ENCODE peak calls at places on chromosome 12, in seven cellular contexts. E, P, B, N, Z, W and O are unnamed samples.

GRCh38 chr12:99232324-99232723 is 415.2 kb upstream of the GARIN6 start:
- DNase-seq in W (no peak), N (no peak), Z (no peak), E (no peak), P (no peak), B (no peak), O (no peak)

GRCh38 chr12:131830335-131831020 is 2.3 kb downstream of the MMP17 start:
- DNase-seq in P (peak), W (no peak), Z (peak), E (peak), B (no peak), N (peak), O (peak)

GRCh38 chr12:27572486-27573255 is 48.7 kb downstream of the PPFIBP1 start:
- DNase-seq in N (no peak), P (no peak), W (no peak), B (no peak), Z (no peak), E (no peak), O (peak)

GRCh38 chr12:52232916-52233461 is at the start of gene KRT7:
- DNase-seq in B (no peak), N (no peak), P (peak), Z (peak), E (no peak), W (no peak), O (no peak)

GRCh38 chr12:40691913-40692616 is at the start of gene CNTN1:
- DNase-seq in W (no peak), N (peak), P (peak), E (no peak), B (peak), Z (peak), O (peak)

GRCh38 chr12:69240625-69240984 is 1.2 kb downstream of the CPSF6 start:
- DNase-seq in Z (peak), B (no peak), E (no peak), N (no peak), P (peak), W (no peak), O (peak)

GRCh38 chr12:105109465-105110212 is 2.1 kb downstream of the WASHC4 start:
- DNase-seq in N (no peak), B (no peak), P (no peak), Z (no peak), E (no peak), W (peak), O (peak)

GRCh38 chr12:15634010-15634676 is 155.0 kb downstream of the EPS8 start:
- DNase-seq in N (no peak), B (no peak), Z (no peak), P (no peak), E (no peak), W (no peak), O (peak)

GRCh38 chr12:65300067-65300466 is 21.6 kb downstream of the MSRB3 start:
- DNase-seq in P (no peak), N (no peak), B (no peak), W (no peak), Z (no peak), E (no peak), O (no peak)

GRCh38 chr12:111327474-111327873 is 41.4 kb downstream of the PHETA1 start:
- DNase-seq in W (no peak), B (no peak), E (peak), N (peak), Z (no peak), P (no peak), O (no peak)

GRCh38 chr12:111334393-111334915 is 34.4 kb downstream of the PHETA1 start:
- DNase-seq in Z (no peak), N (no peak), E (no peak), W (no peak), B (no peak), P (no peak), O (no peak)

GRCh38 chr12:111328138-111328537 is 40.8 kb downstream of the PHETA1 start:
- DNase-seq in E (no peak), N (no peak), W (no peak), B (no peak), Z (no peak), P (no peak), O (no peak)

GRCh38 chr12:111335811-111336210 is 33.1 kb downstream of the PHETA1 start:
- DNase-seq in W (no peak), B (no peak), P (no peak), E (no peak), Z (no peak), N (no peak), O (no peak)

DNA sequence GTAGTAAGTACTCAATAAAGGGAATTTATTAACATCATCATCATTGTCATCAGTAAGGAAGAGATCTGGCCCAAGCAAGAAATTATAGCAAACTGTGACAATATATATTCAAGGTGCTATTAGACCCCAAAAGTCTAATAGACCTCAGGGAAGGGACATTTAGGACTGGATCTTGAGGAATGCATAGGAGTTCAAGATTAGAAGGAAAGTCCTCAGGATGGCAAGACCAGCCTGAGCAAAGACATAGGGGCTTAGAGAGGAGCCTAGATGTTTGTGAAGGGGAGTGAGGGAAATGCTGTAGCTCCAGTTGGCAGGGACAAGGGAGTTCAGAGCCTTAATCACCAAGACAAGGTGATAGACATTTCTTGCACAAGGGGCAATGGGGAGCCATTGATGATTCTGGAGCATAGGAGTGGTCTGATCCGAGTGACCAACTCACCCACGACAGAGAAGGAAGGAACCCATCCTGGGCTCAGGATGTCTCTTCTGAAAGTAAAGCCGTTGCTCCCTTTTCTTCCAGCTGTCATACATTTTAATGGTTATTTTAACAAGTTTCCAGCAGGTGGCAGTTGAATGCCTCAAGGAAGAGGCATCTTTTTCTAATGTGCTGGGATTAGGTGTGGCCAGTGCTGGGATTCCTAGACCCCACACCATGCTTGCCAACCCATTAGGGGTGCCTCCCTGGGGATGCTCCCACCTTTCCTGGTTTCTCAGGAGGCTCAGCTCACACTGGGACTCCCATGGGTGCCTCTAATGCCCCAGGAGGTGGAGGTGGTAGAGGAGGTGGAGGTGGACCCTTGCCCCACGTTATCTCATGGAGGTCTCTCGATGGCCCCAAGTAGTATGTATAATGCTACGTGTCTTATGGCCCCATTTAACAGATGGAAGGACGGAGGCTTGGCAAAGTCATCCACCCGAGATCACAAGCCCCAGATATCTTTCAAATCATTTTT is 37.8 kb downstream of the PHETA1 start:
- DNase-seq in B (no peak), Z (no peak), P (peak), W (no peak), E (peak), N (peak), O (peak)
- TF ChIP-seq RFX5 in B (no peak), Z (no peak), P (no peak), W (no peak), E (no peak), N (no peak), O (no peak)

DNA sequence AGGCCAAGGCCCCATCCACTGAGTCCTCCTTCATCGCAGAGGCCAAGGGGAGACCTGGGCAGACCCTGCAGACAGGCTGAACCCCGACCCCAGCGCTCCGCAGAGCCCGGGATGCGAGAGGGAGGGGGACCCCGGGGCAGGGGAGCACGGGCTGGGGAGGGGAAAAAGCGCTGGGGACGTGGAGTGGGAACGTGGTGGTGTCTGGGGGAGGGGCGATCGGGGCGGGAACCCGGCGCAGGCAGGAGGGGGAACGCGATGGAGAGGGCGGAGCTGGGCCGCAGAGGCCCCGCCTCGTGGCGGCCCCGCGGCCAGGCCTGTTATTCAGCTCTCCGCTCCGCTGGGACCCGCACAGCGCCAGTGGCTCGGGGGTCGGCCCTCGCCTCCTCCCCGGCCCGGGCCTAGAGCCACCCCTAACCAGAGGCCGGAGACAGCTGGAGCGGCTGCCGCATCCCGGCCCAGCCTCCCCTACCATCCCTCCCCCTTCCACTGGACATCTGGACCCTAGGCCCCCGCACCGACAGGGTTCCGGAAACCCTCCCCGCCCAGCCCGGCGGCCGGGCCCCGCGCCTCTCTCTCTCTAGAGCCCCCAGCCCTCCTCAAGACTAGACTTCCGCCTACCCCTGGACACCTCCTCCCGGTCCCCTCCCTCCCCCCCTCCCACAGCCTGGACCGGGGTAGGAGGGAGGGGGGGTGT is at the start of gene ARHGEF25:
- DNase-seq in N (peak), E (peak), B (no peak), Z (peak), P (peak), W (no peak), O (peak)
- TF ChIP-seq RFX5 in N (no peak), E (no peak), B (no peak), Z (no peak), P (no peak), W (no peak), O (no peak)

GRCh38 chr12:59839514-59839913 is 243.7 kb downstream of the SLC16A7 start:
- DNase-seq in E (no peak), Z (no peak), N (no peak), B (no peak), W (no peak), P (no peak), O (peak)

GRCh38 chr12:59844775-59845174 is 248.9 kb downstream of the SLC16A7 start:
- DNase-seq in W (no peak), P (no peak), N (no peak), Z (no peak), E (no peak), B (no peak), O (no peak)

GRCh38 chr12:59847127-59847526 is 251.3 kb downstream of the SLC16A7 start:
- DNase-seq in E (no peak), W (no peak), Z (no peak), N (no peak), B (no peak), P (no peak), O (no peak)

GRCh38 chr12:59843260-59843843 is 247.5 kb downstream of the SLC16A7 start:
- DNase-seq in B (no peak), P (no peak), N (no peak), E (no peak), Z (no peak), W (no peak), O (no peak)
- TF ChIP-seq RFX5 in B (no peak), P (no peak), N (no peak), E (no peak), Z (no peak), W (no peak), O (no peak)

DNA sequence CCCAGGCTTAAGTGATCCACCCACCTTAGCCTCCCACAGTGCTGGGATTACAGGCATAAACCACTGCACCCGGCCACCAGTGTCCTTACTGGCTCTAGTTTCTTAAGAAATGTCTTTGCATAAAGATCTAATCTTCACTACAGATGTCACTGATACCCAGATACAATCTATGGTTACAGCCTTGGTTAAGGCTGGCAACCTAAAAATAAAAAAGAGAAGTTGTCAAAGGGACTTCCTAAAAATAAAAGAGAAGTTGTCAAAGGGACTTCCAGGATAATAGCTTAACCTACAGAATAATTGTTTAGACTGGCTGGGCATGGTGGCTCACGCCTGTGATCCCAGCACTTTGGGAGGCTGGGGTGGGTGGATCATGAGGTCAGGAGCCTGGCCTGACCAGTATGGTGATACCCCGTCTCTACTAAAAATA is 27.6 kb downstream of the ETFBKMT start:
- DNase-seq in B (no peak), W (peak), N (no peak), Z (no peak), E (no peak), P (no peak), O (no peak)
- TF ChIP-seq RFX5 in B (no peak), W (no peak), N (no peak), Z (no peak), E (no peak), P (no peak), O (no peak)

GRCh38 chr12:119775246-119775895 is 101.7 kb downstream of the CIT start:
- DNase-seq in B (no peak), P (no peak), E (no peak), Z (no peak), W (no peak), N (no peak), O (no peak)

GRCh38 chr12:119770146-119770545 is 102.2 kb downstream of the PRKAB1 start:
- DNase-seq in B (no peak), N (no peak), P (no peak), E (no peak), Z (no peak), W (no peak), O (peak)

DNA sequence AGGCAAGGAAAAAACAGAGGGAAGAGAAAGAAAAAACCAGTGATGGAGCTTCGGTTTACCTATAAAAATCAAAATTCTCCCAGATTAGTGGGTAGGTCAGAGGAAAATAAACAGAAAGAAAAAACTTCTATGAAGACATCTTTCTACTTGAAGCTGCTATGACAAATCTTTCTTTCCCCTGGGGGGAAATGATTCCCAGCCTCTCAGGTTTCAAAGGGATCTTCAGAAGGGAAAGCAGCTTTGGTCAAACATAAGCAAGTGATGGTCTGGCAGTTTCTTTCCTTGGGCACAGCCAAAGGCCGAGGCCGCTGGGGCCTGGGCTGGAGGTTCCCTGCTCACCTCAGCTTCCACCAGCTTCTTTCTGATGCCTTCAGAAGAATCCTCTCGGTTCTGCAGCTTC is 104.5 kb downstream of the PRKAB1 start:
- DNase-seq in E (no peak), N (no peak), Z (no peak), W (no peak), B (no peak), P (no peak), O (peak)
- TF ChIP-seq RFX5 in E (no peak), N (no peak), Z (no peak), W (no peak), B (no peak), P (no peak), O (no peak)